ENCODE peak calls at places on chromosomes 6 and 20, in nine cellular contexts. A is brain microvascular endothelial cell; Q is GM20000; H is substantia nigra; G is AG04449; X is NCI-H774; K is ascending aorta; T is fibroblast of mammary gland; U is stimulated activated CD4-positive, alpha-beta T cell treated with anti-CD3 and anti-CD28 coated beads, TNF-alpha, amount 100 ng/mL, for 48 hours. I is an unnamed sample.

GRCh38 chr6:47679507-47679906 is 18.9 kb upstream of the ADGRF4 start:
- DNase-seq in X (no peak), U (no peak), Q (no peak), T (no peak), K (no peak), H (no peak), A (no peak), G (no peak), I (no peak)

GRCh38 chr6:134979142-134979541 is 29.2 kb upstream of the ALDH8A1 start:
- DNase-seq in A (no peak), K (no peak), G (no peak), H (no peak), Q (peak; percentile 14), U (no peak), X (no peak), T (no peak), I (no peak)

GRCh38 chr20:25339608-25340007 is 51.0 kb downstream of the ABHD12 start:
- DNase-seq in H (no peak), A (no peak), G (no peak), Q (no peak), X (no peak), U (no peak), T (no peak), K (no peak), I (no peak)

GRCh38 chr6:29447670-29448069 is 8.6 kb downstream of the OR10C1 start:
- DNase-seq in H (no peak), U (no peak), X (no peak), A (peak; percentile 41), T (no peak), Q (no peak), K (no peak), G (no peak), I (no peak)

GRCh38 chr20:19328676-19329075 is 116.2 kb downstream of the SLC24A3 start:
- DNase-seq in G (no peak), U (no peak), A (no peak), K (no peak), Q (no peak), X (no peak), H (no peak), T (no peak), I (no peak)

GRCh38 chr6:99241905-99242534 is 107.5 kb downstream of the FAXC start:
- DNase-seq in H (no peak), U (no peak), X (peak; percentile 15), Q (peak; percentile 38), G (peak; percentile 5), A (peak; percentile 46), K (no peak), T (peak; percentile 33), I (no peak)

GRCh38 chr20:50724851-50725721 is 6.3 kb upstream of the PARD6B start:
- DNase-seq in U (peak; percentile 68), T (peak; percentile 95), H (no peak), X (no peak), K (peak; percentile 94), A (peak; percentile 98), Q (peak; percentile 19), G (peak; percentile 80), I (no peak)

GRCh38 chr6:44859901-44860410 is 468.2 kb upstream of the RUNX2 start:
- DNase-seq in A (no peak), H (no peak), U (no peak), K (no peak), T (no peak), G (no peak), X (no peak), Q (no peak), I (no peak)

GRCh38 chr20:41618807-41619294 is 674 bp upstream of the CHD6 start:
- DNase-seq in T (peak; percentile 4), H (peak; percentile 52), U (no peak), G (no peak), Q (no peak), X (peak; percentile 37), K (no peak), A (no peak), I (no peak)

GRCh38 chr6:86205980-86206379 is 563.3 kb upstream of the SYNCRIP start:
- DNase-seq in Q (no peak), H (no peak), X (no peak), G (no peak), A (no peak), K (no peak), T (no peak), U (no peak), I (no peak)

GRCh38 chr6:157608221-157609075 is 214.6 kb upstream of the SNX9 start:
- DNase-seq in X (no peak), K (no peak), U (no peak), G (no peak), H (no peak), T (no peak), Q (no peak), A (no peak), I (no peak)

GRCh38 chr20:23265226-23265625 is 85.4 kb upstream of the NXT1 start:
- DNase-seq in K (no peak), X (no peak), U (no peak), A (peak; percentile 60), T (peak; percentile 55), G (no peak), Q (no peak), H (no peak), I (no peak)

GRCh38 chr6:140915001-140915950 is 1217.4 kb upstream of the GJE1 start:
- DNase-seq in H (no peak), Q (no peak), X (peak; percentile 40), T (peak; percentile 16), G (no peak), A (no peak), U (no peak), K (no peak), I (peak; percentile 70)

GRCh38 chr6:136539967-136540366 is 10.3 kb downstream of the MAP7 start:
- DNase-seq in K (no peak), A (no peak), H (no peak), T (no peak), Q (no peak), U (no peak), X (no peak), G (no peak), I (no peak)

GRCh38 chr6:131979515-131980337 is 28.6 kb upstream of the CCN2 start:
- DNase-seq in U (no peak), T (peak; percentile 88), K (no peak), A (peak; percentile 96), Q (no peak), X (no peak), G (peak; percentile 93), H (no peak), I (no peak)

GRCh38 chr6:21588812-21589811 is 4.4 kb upstream of the SOX4 start:
- DNase-seq in U (peak; percentile 64), X (peak; percentile 83), A (peak; percentile 77), Q (peak; percentile 79), H (peak; percentile 32), G (peak; percentile 61), T (peak; percentile 84), K (peak; percentile 90), I (peak; percentile 81)

GRCh38 chr6:116616757-116617093 is 446 bp downstream of the RSPH4A start:
- DNase-seq in Q (peak; percentile 13), K (no peak), U (no peak), T (no peak), X (peak; percentile 41), H (no peak), A (no peak), G (no peak), I (no peak)

GRCh38 chr6:90403489-90404381 is 107.1 kb upstream of the BACH2 start:
- DNase-seq in H (no peak), T (peak; percentile 69), Q (no peak), K (no peak), G (peak; percentile 19), A (peak; percentile 91), U (no peak), X (no peak), I (no peak)

GRCh38 chr6:118776607-118777549 is 117.1 kb upstream of the ASF1A start:
- DNase-seq in G (peak; percentile 33), A (peak; percentile 85), Q (peak; percentile 73), T (peak; percentile 80), U (no peak), H (no peak), X (peak; percentile 65), K (peak; percentile 87), I (peak; percentile 68)

GRCh38 chr6:84762220-84762940 is 2.0 kb downstream of the TBX18 start:
- DNase-seq in T (peak; percentile 60), A (no peak), H (no peak), U (no peak), G (no peak), X (no peak), K (peak; percentile 70), Q (peak; percentile 34), I (no peak)

GRCh38 chr6:52597738-52598122 is 20.9 kb upstream of the TRAM2 start:
- DNase-seq in K (no peak), Q (no peak), U (no peak), H (no peak), A (no peak), G (no peak), T (no peak), X (no peak), I (no peak)

GRCh38 chr6:116969211-116969863 is 92.3 kb downstream of the RFX6 start:
- DNase-seq in A (peak; percentile 34), K (no peak), G (no peak), U (no peak), T (peak; percentile 63), X (peak; percentile 81), Q (peak; percentile 37), H (no peak), I (peak; percentile 32)

GRCh38 chr6:40477246-40478126 is 109.7 kb downstream of the LRFN2 start:
- DNase-seq in X (no peak), A (no peak), K (no peak), G (no peak), H (no peak), T (no peak), U (no peak), Q (no peak), I (peak; percentile 43)

GRCh38 chr20:33859157-33859695 is 48.1 kb downstream of the CHMP4B start:
- DNase-seq in G (no peak), K (no peak), U (no peak), T (peak; percentile 47), H (no peak), A (peak; percentile 12), Q (no peak), X (no peak), I (no peak)

GRCh38 chr6:127118505-127119360 is at the start of gene RSPO3:
- DNase-seq in X (peak; percentile 22), G (no peak), Q (peak; percentile 51), T (peak; percentile 33), K (no peak), U (no peak), H (no peak), A (peak; percentile 21), I (no peak)

GRCh38 chr6:4790158-4790899 is 14.1 kb downstream of the CDYL start:
- DNase-seq in Q (no peak), U (no peak), A (no peak), K (no peak), H (no peak), T (no peak), G (no peak), X (no peak), I (no peak)

GRCh38 chr6:15421945-15422733 is 176.3 kb downstream of the JARID2 start:
- DNase-seq in U (no peak), G (no peak), A (no peak), X (no peak), K (no peak), H (no peak), T (no peak), Q (peak; percentile 61), I (no peak)

GRCh38 chr6:74366634-74367033 is 670.6 kb downstream of the CD109 start:
- DNase-seq in H (no peak), G (no peak), X (no peak), K (no peak), U (no peak), A (no peak), T (peak; percentile 66), Q (no peak), I (no peak)

I was measured in NCI-H1436.